ENCODE peak calls at places on chromosomes 7 and 10, in ten cellular contexts. P is colonic mucosa; C is GF-D8; X is anterior cingulate cortex; O is DMS153; M is substantia nigra; T is activated CD4-positive, alpha-beta memory T cell treated with anti-CD3 and anti-CD28 coated beads for 36 hours; F is pons; I is HTR-8/SVneo; H is foreskin fibroblast. A is an unnamed sample.

GRCh38 chr7:131302876-131303707 is 24.6 kb upstream of the MKLN1 start:
- DNase-seq in H (no peak), X (peak; percentile 7), O (peak; percentile 23), C (no peak), P (peak; percentile 27), T (peak; percentile 32), I (peak; percentile 28), M (no peak), F (peak; percentile 41), A (peak; percentile 4)

GRCh38 chr10:86301431-86301830 is 65.2 kb downstream of the GRID1 start:
- DNase-seq in H (no peak), T (no peak), X (no peak), M (no peak), C (no peak), P (no peak), F (no peak), I (no peak), O (no peak), A (no peak)

GRCh38 chr10:26861326-26861998 is 704 bp upstream of the ABI1 start:
- DNase-seq in X (no peak), T (no peak), M (no peak), P (no peak), F (no peak), H (no peak), O (no peak), I (no peak), C (no peak), A (no peak)

GRCh38 chr7:32059289-32060045 is 10.7 kb downstream of the PDE1C start:
- DNase-seq in M (no peak), O (peak; percentile 38), H (peak; percentile 3), I (no peak), X (no peak), T (no peak), P (no peak), F (peak; percentile 79), C (no peak), A (no peak)

GRCh38 chr7:85177316-85177715 is 9.5 kb downstream of the SEMA3D start:
- DNase-seq in H (peak; percentile 23), C (no peak), F (no peak), T (no peak), M (no peak), P (no peak), O (no peak), X (no peak), I (no peak), A (no peak)

GRCh38 chr10:119453313-119453712 is 89.2 kb downstream of the RGS10 start:
- DNase-seq in F (no peak), I (no peak), C (no peak), H (no peak), T (no peak), P (no peak), M (no peak), X (no peak), O (no peak), A (no peak)

GRCh38 chr7:132276986-132277716 is 299.1 kb downstream of the PLXNA4 start:
- DNase-seq in P (no peak), C (no peak), T (no peak), H (peak; percentile 20), O (no peak), I (no peak), X (no peak), F (no peak), M (no peak), A (no peak)

GRCh38 chr10:88062385-88062784 is 199.0 kb downstream of the PTEN start:
- DNase-seq in H (no peak), X (no peak), F (no peak), M (no peak), T (no peak), C (no peak), O (no peak), P (no peak), I (no peak), A (no peak)

GRCh38 chr7:42180806-42181205 is 56.2 kb downstream of the GLI3 start:
- DNase-seq in O (no peak), T (no peak), F (no peak), P (no peak), I (no peak), H (no peak), C (no peak), X (no peak), M (no peak), A (no peak)

GRCh38 chr10:17200885-17201164 is 647 bp downstream of the TRDMT1 start:
- DNase-seq in X (peak; percentile 39), C (peak; percentile 46), H (no peak), M (no peak), F (peak; percentile 82), P (peak; percentile 42), O (no peak), I (no peak), T (peak; percentile 43), A (no peak)

GRCh38 chr7:130292682-130293257 is at the start of gene CPA4:
- DNase-seq in X (no peak), F (no peak), M (no peak), I (peak; percentile 77), T (no peak), C (no peak), H (peak; percentile 99), O (no peak), P (no peak), A (peak; percentile 20)

GRCh38 chr7:105180002-105180401 is 166.0 kb downstream of the KMT2E start:
- DNase-seq in O (no peak), I (no peak), F (no peak), X (no peak), T (no peak), M (no peak), H (no peak), P (no peak), C (no peak), A (no peak)

GRCh38 chr10:106106114-106106513 is 1058.4 kb downstream of the SORCS1 start:
- DNase-seq in F (no peak), C (no peak), M (no peak), T (no peak), P (no peak), X (no peak), O (no peak), H (no peak), I (no peak), A (no peak)

GRCh38 chr10:47276576-47277351 is 23.2 kb upstream of the GDF10 start:
- DNase-seq in P (no peak), F (no peak), M (no peak), H (no peak), T (no peak), I (no peak), C (no peak), O (no peak), X (no peak), A (no peak)

GRCh38 chr7:50367570-50367969 is 63.1 kb downstream of the IKZF1 start:
- DNase-seq in C (no peak), F (no peak), X (no peak), I (no peak), M (no peak), H (no peak), P (no peak), O (no peak), T (peak; percentile 49), A (no peak)

GRCh38 chr10:70843776-70844489 is 28.2 kb downstream of the SGPL1 start:
- DNase-seq in H (no peak), C (no peak), F (no peak), P (no peak), T (no peak), I (no peak), M (no peak), X (no peak), O (peak; percentile 39), A (no peak)

GRCh38 chr7:101804087-101804631 is 13.3 kb upstream of the CUX1 start:
- DNase-seq in C (no peak), F (no peak), P (no peak), I (no peak), X (no peak), O (no peak), H (no peak), M (no peak), T (peak; percentile 16), A (no peak)

GRCh38 chr10:5523796-5524574 is 776 bp upstream of the CALML3 start:
- DNase-seq in H (no peak), P (no peak), M (no peak), O (no peak), T (no peak), X (no peak), C (no peak), F (no peak), I (no peak), A (no peak)

GRCh38 chr7:106216517-106217088 is 68.2 kb downstream of the NAMPT start:
- DNase-seq in F (peak; percentile 18), O (peak; percentile 34), X (no peak), M (no peak), I (peak; percentile 62), T (no peak), P (peak; percentile 31), C (peak; percentile 10), H (peak; percentile 96), A (no peak)

GRCh38 chr7:36281945-36282727 is 107.5 kb upstream of the ANLN start:
- DNase-seq in F (peak; percentile 62), M (no peak), O (no peak), H (no peak), X (no peak), C (no peak), P (no peak), I (no peak), T (no peak), A (no peak)

GRCh38 chr10:101124933-101125332 is 6.2 kb upstream of the TLX1 start:
- DNase-seq in C (no peak), F (no peak), I (no peak), P (no peak), H (no peak), T (no peak), X (no peak), M (no peak), O (no peak), A (no peak)

GRCh38 chr10:37704566-37704965 is 152.8 kb downstream of the ZNF248 start:
- DNase-seq in H (no peak), X (no peak), P (no peak), M (no peak), C (no peak), T (no peak), O (no peak), F (no peak), I (no peak), A (no peak)

GRCh38 chr7:97973206-97973658 is 16.8 kb downstream of the OCM2 start:
- DNase-seq in T (no peak), C (no peak), O (peak; percentile 93), H (no peak), X (peak; percentile 27), P (no peak), M (no peak), F (peak; percentile 28), I (no peak), A (peak; percentile 87)

GRCh38 chr10:51214207-51214896 is 140.1 kb downstream of the PRKG1 start:
- DNase-seq in M (no peak), F (no peak), I (no peak), C (no peak), T (no peak), O (no peak), H (no peak), P (no peak), X (no peak), A (no peak)

GRCh38 chr10:69668722-69669121 is 38.7 kb downstream of the FAM241B start:
- DNase-seq in C (no peak), I (no peak), F (no peak), H (no peak), O (no peak), P (no peak), M (no peak), X (no peak), T (no peak), A (no peak)

GRCh38 chr10:73398024-73398423 is 15.8 kb downstream of the ANXA7 start:
- DNase-seq in X (no peak), M (no peak), I (no peak), O (no peak), C (no peak), H (no peak), P (no peak), T (no peak), F (no peak), A (no peak)

GRCh38 chr10:61901829-61902447 is 439 bp downstream of the ARID5B start:
- DNase-seq in M (no peak), P (no peak), H (no peak), F (no peak), C (no peak), T (no peak), O (no peak), X (no peak), I (no peak), A (peak; percentile 25)

GRCh38 chr7:105352018-105352612 is 36.6 kb downstream of the SRPK2 start:
- DNase-seq in M (peak; percentile 24), C (peak; percentile 96), F (peak; percentile 88), H (peak; percentile 78), O (no peak), X (peak; percentile 71), I (no peak), T (peak; percentile 68), P (peak; percentile 65), A (no peak)

A was measured in NCI-H345.